ENCODE peak calls at places on chromosomes 11 and 22, in six cellular contexts. T is activated CD4-positive, alpha-beta T cell treated with anti-CD3 and anti-CD28 coated beads for 4 hours; W is heart left ventricle; J is heart right ventricle; X is right lobe of liver; V is T-helper 2 cell treated with Interferon-gamma antibody and Interleukin-4, amounts not matched to agents 5 μg/mL and 100 μg/mL, for 36 hours. L is an unnamed sample.

GRCh38 chr22:50112151-50113118 is 22.6 kb downstream of the MOV10L1 start:
- DNase-seq in W (no peak), T (no peak), V (no peak), X (no peak), J (no peak), L (no peak)

GRCh38 chr11:80388133-80388532 is 947.3 kb upstream of the TENM4 start:
- DNase-seq in X (no peak), V (no peak), J (no peak), T (no peak), W (no peak), L (no peak)

GRCh38 chr22:45578524-45579147 is 76.0 kb downstream of the FBLN1 start:
- DNase-seq in J (no peak), W (no peak), V (no peak), X (no peak), T (no peak), L (no peak)

GRCh38 chr22:45341503-45341902 is 31.8 kb downstream of the FAM118A start:
- DNase-seq in J (no peak), T (no peak), W (no peak), V (peak), X (no peak), L (no peak)

GRCh38 chr11:111391328-111392124 is 12.5 kb upstream of the POU2AF1 start:
- DNase-seq in T (no peak), V (no peak), X (no peak), J (no peak), W (no peak), L (no peak)

GRCh38 chr11:65112226-65112550 is 516 bp downstream of the TM7SF2 start:
- DNase-seq in T (no peak), J (no peak), X (peak), W (no peak), V (no peak), L (no peak)

GRCh38 chr11:3170756-3171670 is 5.9 kb upstream of the OSBPL5 start:
- DNase-seq in T (no peak), J (no peak), W (no peak), X (no peak), V (no peak), L (peak)

GRCh38 chr22:35991168-35991567 is 37.5 kb downstream of the RBFOX2 start:
- DNase-seq in V (no peak), J (no peak), X (no peak), W (no peak), T (no peak), L (no peak)

GRCh38 chr11:35464308-35464707 is 45.0 kb upstream of the SLC1A2 start:
- DNase-seq in J (no peak), X (no peak), W (no peak), V (no peak), T (no peak), L (no peak)

GRCh38 chr11:87352759-87353707 is 315.3 kb downstream of the TMEM135 start:
- DNase-seq in T (peak), J (peak), V (peak), W (peak), X (peak), L (peak)

GRCh38 chr11:25755918-25756584 is 575.9 kb upstream of the ANO3 start:
- DNase-seq in X (no peak), V (no peak), W (peak), T (no peak), J (no peak), L (peak)

GRCh38 chr11:34938621-34939020 is 22.2 kb downstream of the PDHX start:
- DNase-seq in T (no peak), J (no peak), X (no peak), V (no peak), W (no peak), L (no peak)

GRCh38 chr11:65777821-65778361 is 2.9 kb downstream of the AP5B1 start:
- DNase-seq in T (no peak), X (peak), V (no peak), W (no peak), J (no peak), L (no peak)

GRCh38 chr22:32926600-32926999 is 125.1 kb downstream of the TIMP3 start:
- DNase-seq in J (no peak), T (no peak), V (no peak), W (no peak), X (no peak), L (no peak)

GRCh38 chr22:48316245-48316875 is 1511.3 kb downstream of the BRD1 start:
- DNase-seq in W (no peak), V (no peak), T (no peak), X (peak), J (no peak), L (peak)

GRCh38 chr11:134261626-134262488 is 8.5 kb downstream of the ACAD8 start:
- DNase-seq in X (no peak), W (no peak), T (peak), J (no peak), V (no peak), L (no peak)

GRCh38 chr11:126499124-126499752 is 143.8 kb downstream of the ST3GAL4 start:
- DNase-seq in V (no peak), J (no peak), X (no peak), W (no peak), T (no peak), L (no peak)

L was measured in lower lobe of right lung.